ENCODE peak calls at places on chromosome 12, in seven cellular contexts. I is endothelial cell of umbilical vein, A is mesendoderm, R is HCT116, S is SK-N-SH, D is fibroblast of lung, B is astrocyte. F is an unnamed sample.
A peak's percentile ranks its signal among the peaks of the same experiment; 100 is the strongest.

GRCh38 chr12:13452955-13453570 is 256.5 kb downstream of the EMP1 start:
- DNase-seq in I (no peak), A (no peak), R (no peak), S (no peak), D (no peak), B (no peak), F (no peak)

GRCh38 chr12:31578632-31579031 is 12.3 kb downstream of the DENND5B start:
- DNase-seq in I (peak; percentile 62), A (no peak), R (no peak), S (no peak), D (peak; percentile 75), B (peak; percentile 68), F (peak; percentile 75)

GRCh38 chr12:8027856-8028255 is 4.7 kb upstream of the FOXJ2 start:
- DNase-seq in I (no peak), A (no peak), R (no peak), S (no peak), D (no peak), B (no peak), F (no peak)

GRCh38 chr12:77946541-77947021 is 115.9 kb downstream of the NAV3 start:
- DNase-seq in I (no peak), A (no peak), R (no peak), S (no peak), D (peak; percentile 62), B (peak; percentile 51), F (peak; percentile 58)

GRCh38 chr12:132056959-132057358 is 87.2 kb downstream of the DDX51 start:
- DNase-seq in I (no peak), A (no peak), R (no peak), S (no peak), D (no peak), B (no peak), F (no peak)

GRCh38 chr12:22627351-22627750 is 2.4 kb downstream of the ETNK1 start:
- DNase-seq in I (peak; percentile 37), A (no peak), R (no peak), S (no peak), D (no peak), B (no peak), F (peak; percentile 17)

GRCh38 chr12:25054076-25054782 is 105.3 kb upstream of the BCAT1 start:
- DNase-seq in I (no peak), A (no peak), R (no peak), S (no peak), D (peak; percentile 23), B (peak; percentile 5), F (no peak)

GRCh38 chr12:100077367-100077766 is 65.3 kb downstream of the BLTP3B start:
- DNase-seq in I (no peak), A (no peak), R (no peak), S (peak; percentile 7), D (no peak), B (no peak), F (peak; percentile 18)

GRCh38 chr12:82968644-82969339 is 282.1 kb downstream of the TMTC2 start:
- DNase-seq in I (no peak), A (peak; percentile 41), R (no peak), S (peak; percentile 63), D (no peak), B (no peak), F (no peak)

GRCh38 chr12:82966160-82966559 is 279.5 kb downstream of the TMTC2 start:
- DNase-seq in I (peak; percentile 47), A (no peak), R (no peak), S (no peak), D (no peak), B (no peak), F (no peak)

GRCh38 chr12:82959821-82960220 is 273.1 kb downstream of the TMTC2 start:
- DNase-seq in I (no peak), A (no peak), R (no peak), S (no peak), D (no peak), B (no peak), F (no peak)

GRCh38 chr12:82964446-82964845 is 277.7 kb downstream of the TMTC2 start:
- DNase-seq in I (no peak), A (no peak), R (no peak), S (no peak), D (no peak), B (peak; percentile 1), F (no peak)

GRCh38 chr12:82963961-82964360 is 277.3 kb downstream of the TMTC2 start:
- DNase-seq in I (no peak), A (peak; percentile 73), R (no peak), S (no peak), D (peak; percentile 36), B (peak; percentile 25), F (no peak)
- H3K4me2 ChIP-seq in I (no peak overlapping the region), A (no peak overlapping the region), R (no peak overlapping the region), S (no peak overlapping the region), D (no peak overlapping the region), B (no peak overlapping the region), F (no peak overlapping the region)

DNA sequence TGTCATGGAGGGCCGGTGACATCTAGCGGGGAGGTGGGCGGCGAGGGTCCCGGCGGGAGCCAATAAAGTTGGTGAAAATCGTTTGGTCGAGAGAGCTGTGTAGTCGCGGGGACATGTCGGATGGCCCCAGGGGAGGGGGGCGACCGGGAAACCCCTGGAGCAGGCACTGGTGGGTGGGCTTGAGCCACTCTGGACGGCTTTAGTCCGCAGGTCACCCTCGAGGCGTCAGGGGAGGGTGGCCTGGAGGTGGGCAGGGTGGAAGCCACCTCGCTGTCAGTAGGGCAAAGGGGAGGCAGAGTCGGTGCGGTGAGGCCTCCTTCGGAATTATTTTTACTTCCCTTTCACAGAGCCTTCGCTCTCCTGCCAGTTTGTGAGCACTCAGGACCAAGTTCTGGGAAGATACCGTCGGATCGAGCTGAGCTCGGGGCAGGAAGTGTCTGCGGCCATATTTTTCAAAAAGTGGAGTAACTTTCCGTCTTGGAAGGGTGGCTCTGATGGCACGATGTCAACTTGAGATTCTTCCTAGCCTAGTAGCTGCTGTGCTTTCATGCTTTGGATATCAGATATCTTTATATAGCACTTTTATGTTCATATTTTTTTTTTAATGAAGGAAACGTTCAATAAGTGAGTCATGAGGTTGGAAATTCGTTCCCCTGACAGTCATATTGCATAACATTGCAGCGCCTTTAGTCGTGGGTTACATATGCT is 28.2 kb downstream of the WBP11 start:
- DNase-seq in I (peak; percentile 73), A (peak; percentile 42), R (no peak), S (peak; percentile 49), D (peak; percentile 44), B (peak; percentile 41), F (peak; percentile 82)
- H3K9ac ChIP-seq in I (peak overlapping the region; percentile 80), A (peak overlapping the region; percentile 83), R (peak overlapping the region; percentile 73), S (peak overlapping the region; percentile 85), D (peak overlapping the region; percentile 90), B (peak overlapping the region; percentile 87), F (peak overlapping the region; percentile 89)

GRCh38 chr12:67813509-67813908 is 165.0 kb downstream of the DYRK2 start:
- DNase-seq in I (no peak), A (no peak), R (no peak), S (no peak), D (no peak), B (no peak), F (peak; percentile 30)
- H3K4me2 ChIP-seq in I (no peak overlapping the region), A (no peak overlapping the region), R (no peak overlapping the region), S (no peak overlapping the region), D (no peak overlapping the region), B (no peak overlapping the region), F (no peak overlapping the region)

GRCh38 chr12:50101663-50102062 is 2.1 kb upstream of the GPD1 start:
- DNase-seq in I (peak; percentile 22), A (peak; percentile 93), R (peak; percentile 27), S (peak; percentile 51), D (peak; percentile 56), B (peak; percentile 41), F (peak; percentile 81)

GRCh38 chr12:50102648-50103309 is 1.0 kb upstream of the GPD1 start:
- DNase-seq in I (no peak), A (no peak), R (no peak), S (no peak), D (no peak), B (no peak), F (no peak)

GRCh38 chr12:50103351-50103750 is 457 bp upstream of the GPD1 start:
- DNase-seq in I (no peak), A (no peak), R (no peak), S (no peak), D (no peak), B (no peak), F (no peak)

GRCh38 chr12:50100561-50100960 is 3.2 kb upstream of the GPD1 start:
- DNase-seq in I (no peak), A (no peak), R (no peak), S (no peak), D (no peak), B (no peak), F (no peak)

GRCh38 chr12:50102186-50102585 is 1.6 kb upstream of the GPD1 start:
- DNase-seq in I (no peak), A (no peak), R (no peak), S (no peak), D (no peak), B (no peak), F (no peak)
- H3K9ac ChIP-seq in I (no peak overlapping the region), A (no peak overlapping the region), R (no peak overlapping the region), S (no peak overlapping the region), D (no peak overlapping the region), B (no peak overlapping the region), F (no peak overlapping the region)

DNA sequence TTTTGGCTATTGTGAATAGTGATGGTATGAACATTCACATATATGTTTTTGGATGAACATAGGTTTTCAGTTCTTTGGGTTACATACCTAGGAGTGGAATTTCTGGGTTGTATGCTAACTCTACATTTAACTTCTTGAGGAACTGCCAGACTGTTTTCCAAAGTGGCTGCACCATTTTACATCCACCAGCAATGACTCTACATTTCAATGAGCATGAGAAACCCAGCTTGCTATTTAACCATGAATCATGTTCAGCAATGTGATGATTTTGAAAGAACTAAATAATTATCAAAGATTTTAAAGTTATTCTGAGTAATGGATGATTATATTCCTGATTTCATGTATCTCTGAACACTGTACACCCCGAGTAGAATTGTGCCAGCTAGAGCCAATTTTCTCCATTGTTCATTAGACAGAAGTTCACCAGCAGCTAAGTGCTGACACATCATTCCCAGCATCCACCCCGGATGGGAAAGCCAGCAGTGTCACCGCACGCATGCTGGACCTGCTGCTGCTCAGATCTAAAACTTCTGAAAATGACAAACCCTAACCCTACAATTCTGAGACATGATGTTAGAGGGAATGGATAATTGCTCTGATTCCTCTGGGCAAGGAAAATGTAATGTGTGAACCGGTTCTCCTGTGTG is 13.3 kb upstream of the ANAPC5 start:
- DNase-seq in I (no peak), A (no peak), R (no peak), S (peak; percentile 16), D (peak; percentile 24), B (no peak), F (peak; percentile 63)
- H3K4me2 ChIP-seq in I (no peak overlapping the region), A (no peak overlapping the region), R (no peak overlapping the region), S (peak overlapping the region; percentile 32), D (no peak overlapping the region), B (peak overlapping the region; percentile 78), F (peak overlapping the region; percentile 19)

GRCh38 chr12:92056290-92056689 is 89.4 kb downstream of the BTG1 start:
- DNase-seq in I (no peak), A (no peak), R (no peak), S (no peak), D (no peak), B (no peak), F (no peak)
- H3K9ac ChIP-seq in I (no peak overlapping the region), A (no peak overlapping the region), R (no peak overlapping the region), S (no peak overlapping the region), D (no peak overlapping the region), B (no peak overlapping the region), F (no peak overlapping the region)

F was measured in GM23248.